ENCODE peak calls at places on chromosomes 6 and 20, in nine cellular contexts. F, L, R, C, V, Z, D, H and N are unnamed samples.

GRCh38 chr20:63092660-63093215 is 86.0 kb upstream of the BHLHE23 start:
- DNase-seq in F (no peak), L (no peak), R (no peak), C (no peak), V (no peak), Z (no peak), D (no peak), H (no peak), N (no peak)

GRCh38 chr20:49607568-49607967 is 39.6 kb upstream of the PTGIS start:
- DNase-seq in F (no peak), L (no peak), R (no peak), C (no peak), V (no peak), Z (no peak), D (no peak), H (no peak), N (no peak)

GRCh38 chr6:144395014-144395413 is 109.9 kb downstream of the UTRN start:
- DNase-seq in F (no peak), L (no peak), R (no peak), C (no peak), V (no peak), Z (no peak), D (no peak), H (no peak), N (no peak)

GRCh38 chr20:24994186-24994465 is 1.6 kb upstream of the APMAP start:
- DNase-seq in F (no peak), L (no peak), R (no peak), C (no peak), V (no peak), Z (no peak), D (no peak), H (no peak), N (no peak)

GRCh38 chr6:100886078-100886477 is 4.9 kb upstream of the ASCC3 start:
- DNase-seq in F (no peak), L (no peak), R (no peak), C (no peak), V (no peak), Z (no peak), D (peak; percentile 45), H (no peak), N (no peak)

GRCh38 chr6:44199883-44200282 is 16.8 kb upstream of the MYMX start:
- DNase-seq in F (no peak), L (no peak), R (no peak), C (no peak), V (no peak), Z (no peak), D (no peak), H (no peak), N (no peak)

GRCh38 chr6:19719691-19720127 is 117.5 kb upstream of the ID4 start:
- DNase-seq in F (peak; percentile 36), L (no peak), R (no peak), C (no peak), V (no peak), Z (no peak), D (peak; percentile 60), H (no peak), N (no peak)

GRCh38 chr6:32200711-32201475 is 8.4 kb upstream of the GPSM3 start:
- DNase-seq in F (no peak), L (no peak), R (no peak), C (no peak), V (no peak), Z (no peak), D (no peak), H (no peak), N (no peak)

GRCh38 chr6:105429676-105430075 is 26.8 kb upstream of the PREP start:
- DNase-seq in F (peak; percentile 13), L (no peak), R (no peak), C (no peak), V (no peak), Z (no peak), D (peak; percentile 9), H (no peak), N (no peak)